ENCODE peak calls at places on chromosomes 4 and X, in four cellular contexts. One of them, this sample, is unnamed.
A peak's percentile ranks its signal among the peaks of the same experiment; 100 is the strongest.

GRCh38 chrX:74492720-74493201 is 71.5 kb downstream of the SLC16A2 start:
- DNase-seq in activated CD8-positive, alpha-beta T cell treated with anti-CD3 and anti-CD28 coated beads for 36 hours: peak; percentile 43
- DNase-seq in psoas muscle: no peak
- DNase-seq in progenitor cell of endocrine pancreas: no peak
- DNase-seq in this sample: no peak

GRCh38 chr4:26108024-26108423 is 194.0 kb downstream of the SMIM20 start:
- DNase-seq in psoas muscle: no peak
- DNase-seq in activated CD8-positive, alpha-beta T cell treated with anti-CD3 and anti-CD28 coated beads for 36 hours: no peak
- DNase-seq in progenitor cell of endocrine pancreas: no peak
- DNase-seq in this sample: no peak

GRCh38 chrX:137549846-137550534 is 15.9 kb upstream of the ZIC3 start:
- DNase-seq in progenitor cell of endocrine pancreas: no peak
- DNase-seq in activated CD8-positive, alpha-beta T cell treated with anti-CD3 and anti-CD28 coated beads for 36 hours: no peak
- DNase-seq in psoas muscle: no peak
- DNase-seq in this sample: no peak

GRCh38 chr4:8252301-8253173 is 17.0 kb upstream of the HTRA3 start:
- DNase-seq in activated CD8-positive, alpha-beta T cell treated with anti-CD3 and anti-CD28 coated beads for 36 hours: no peak
- DNase-seq in progenitor cell of endocrine pancreas: no peak
- DNase-seq in psoas muscle: no peak
- DNase-seq in this sample: no peak

GRCh38 chrX:39331062-39331704 is 529.9 kb downstream of the MID1IP1 start:
- DNase-seq in progenitor cell of endocrine pancreas: no peak
- DNase-seq in activated CD8-positive, alpha-beta T cell treated with anti-CD3 and anti-CD28 coated beads for 36 hours: peak; percentile 68
- DNase-seq in psoas muscle: no peak
- DNase-seq in this sample: no peak

GRCh38 chr4:56197387-56197786 is 189.9 kb downstream of the AASDH start:
- DNase-seq in activated CD8-positive, alpha-beta T cell treated with anti-CD3 and anti-CD28 coated beads for 36 hours: no peak
- DNase-seq in psoas muscle: no peak
- DNase-seq in progenitor cell of endocrine pancreas: no peak
- DNase-seq in this sample: no peak

GRCh38 chrX:332496-332860 is 13.9 kb upstream of the GTPBP6 start:
- DNase-seq in psoas muscle: peak; percentile 39
- DNase-seq in progenitor cell of endocrine pancreas: no peak
- DNase-seq in activated CD8-positive, alpha-beta T cell treated with anti-CD3 and anti-CD28 coated beads for 36 hours: no peak
- DNase-seq in this sample: no peak

GRCh38 chr4:174120446-174121142 is 162.9 kb downstream of the FBXO8 start:
- DNase-seq in progenitor cell of endocrine pancreas: peak; percentile 34
- DNase-seq in activated CD8-positive, alpha-beta T cell treated with anti-CD3 and anti-CD28 coated beads for 36 hours: peak; percentile 37
- DNase-seq in psoas muscle: peak; percentile 56
- DNase-seq in this sample: peak; percentile 24

GRCh38 chrX:85544609-85545008 is 165.1 kb upstream of the POF1B start:
- DNase-seq in psoas muscle: no peak
- DNase-seq in activated CD8-positive, alpha-beta T cell treated with anti-CD3 and anti-CD28 coated beads for 36 hours: no peak
- DNase-seq in progenitor cell of endocrine pancreas: no peak
- DNase-seq in this sample: no peak

GRCh38 chrX:41481264-41482109 is 34.3 kb downstream of the NYX start:
- DNase-seq in psoas muscle: no peak
- DNase-seq in activated CD8-positive, alpha-beta T cell treated with anti-CD3 and anti-CD28 coated beads for 36 hours: peak; percentile 11
- DNase-seq in progenitor cell of endocrine pancreas: no peak
- DNase-seq in this sample: no peak

GRCh38 chr4:37453004-37453360 is 208.4 kb downstream of the NWD2 start:
- DNase-seq in activated CD8-positive, alpha-beta T cell treated with anti-CD3 and anti-CD28 coated beads for 36 hours: peak; percentile 76
- DNase-seq in progenitor cell of endocrine pancreas: peak; percentile 17
- DNase-seq in psoas muscle: no peak
- DNase-seq in this sample: no peak

GRCh38 chr4:19700951-19701350 is 550.8 kb upstream of the SLIT2 start:
- DNase-seq in activated CD8-positive, alpha-beta T cell treated with anti-CD3 and anti-CD28 coated beads for 36 hours: no peak
- DNase-seq in progenitor cell of endocrine pancreas: no peak
- DNase-seq in psoas muscle: no peak
- DNase-seq in this sample: no peak

GRCh38 chr4:166128452-166128851 is 255.4 kb downstream of the TLL1 start:
- DNase-seq in psoas muscle: no peak
- DNase-seq in activated CD8-positive, alpha-beta T cell treated with anti-CD3 and anti-CD28 coated beads for 36 hours: no peak
- DNase-seq in progenitor cell of endocrine pancreas: no peak
- DNase-seq in this sample: no peak

GRCh38 chrX:129238011-129238410 is 285.3 kb downstream of the SMARCA1 start:
- DNase-seq in psoas muscle: no peak
- DNase-seq in activated CD8-positive, alpha-beta T cell treated with anti-CD3 and anti-CD28 coated beads for 36 hours: no peak
- DNase-seq in progenitor cell of endocrine pancreas: no peak
- DNase-seq in this sample: no peak
- TF ChIP-seq CTCF in psoas muscle: no peak
- TF ChIP-seq CTCF in activated CD8-positive, alpha-beta T cell treated with anti-CD3 and anti-CD28 coated beads for 36 hours: no peak
- TF ChIP-seq CTCF in progenitor cell of endocrine pancreas: no peak
- TF ChIP-seq CTCF in this sample: no peak

GRCh38 chrX:31279359-31279758 is 207.5 kb upstream of the FTHL17 start:
- DNase-seq in progenitor cell of endocrine pancreas: no peak
- DNase-seq in activated CD8-positive, alpha-beta T cell treated with anti-CD3 and anti-CD28 coated beads for 36 hours: no peak
- DNase-seq in psoas muscle: no peak
- DNase-seq in this sample: no peak
- TF ChIP-seq CTCF in progenitor cell of endocrine pancreas: no peak
- TF ChIP-seq CTCF in activated CD8-positive, alpha-beta T cell treated with anti-CD3 and anti-CD28 coated beads for 36 hours: no peak
- TF ChIP-seq CTCF in psoas muscle: peak; percentile 18
- TF ChIP-seq CTCF in this sample: no peak

GRCh38 chrX:17744896-17745523 is 7.7 kb downstream of the SCML1 start:
- DNase-seq in psoas muscle: no peak
- DNase-seq in activated CD8-positive, alpha-beta T cell treated with anti-CD3 and anti-CD28 coated beads for 36 hours: no peak
- DNase-seq in progenitor cell of endocrine pancreas: no peak
- DNase-seq in this sample: no peak
- TF ChIP-seq CTCF in psoas muscle: peak; percentile 27
- TF ChIP-seq CTCF in activated CD8-positive, alpha-beta T cell treated with anti-CD3 and anti-CD28 coated beads for 36 hours: peak; percentile 40
- TF ChIP-seq CTCF in progenitor cell of endocrine pancreas: peak; percentile 56
- TF ChIP-seq CTCF in this sample: no peak

DNA sequence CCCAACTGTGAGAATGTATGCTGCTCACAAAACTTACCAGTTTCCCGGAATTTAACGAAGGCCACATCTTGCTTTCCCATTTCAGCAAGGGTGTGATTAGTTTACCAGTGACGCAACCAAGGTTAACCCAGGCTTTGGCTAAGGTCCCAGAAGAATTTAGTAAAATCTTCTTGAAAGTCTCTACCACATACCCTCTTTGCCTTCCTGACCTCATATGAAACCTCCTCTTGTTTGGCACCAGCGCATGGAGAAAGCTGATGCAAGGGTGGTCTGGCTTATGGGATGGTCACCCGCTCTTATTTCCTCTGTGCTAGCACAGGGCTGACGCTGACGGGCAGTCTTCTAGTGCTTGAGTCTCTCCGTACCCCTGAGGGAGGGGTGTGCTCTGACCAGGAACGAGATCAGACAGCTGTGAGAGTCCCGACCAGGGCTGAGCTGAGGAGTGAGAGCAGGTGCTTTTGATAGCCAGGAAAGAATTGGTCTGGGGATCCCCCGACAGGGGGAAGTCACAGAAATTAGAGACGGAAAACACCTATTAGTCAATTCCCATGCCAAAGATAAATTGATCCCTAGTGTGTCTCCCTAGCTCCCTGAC is 137.6 kb downstream of the TENM3 start:
- DNase-seq in psoas muscle: no peak
- DNase-seq in activated CD8-positive, alpha-beta T cell treated with anti-CD3 and anti-CD28 coated beads for 36 hours: no peak
- DNase-seq in progenitor cell of endocrine pancreas: no peak
- DNase-seq in this sample: no peak
- TF ChIP-seq CTCF in psoas muscle: no peak
- TF ChIP-seq CTCF in activated CD8-positive, alpha-beta T cell treated with anti-CD3 and anti-CD28 coated beads for 36 hours: no peak
- TF ChIP-seq CTCF in progenitor cell of endocrine pancreas: no peak
- TF ChIP-seq CTCF in this sample: no peak

GRCh38 chr4:75495489-75495888 is 18.7 kb downstream of the RCHY1 start:
- DNase-seq in psoas muscle: no peak
- DNase-seq in activated CD8-positive, alpha-beta T cell treated with anti-CD3 and anti-CD28 coated beads for 36 hours: no peak
- DNase-seq in progenitor cell of endocrine pancreas: no peak
- DNase-seq in this sample: no peak

GRCh38 chr4:75494563-75494962 is 19.6 kb downstream of the RCHY1 start:
- DNase-seq in psoas muscle: no peak
- DNase-seq in progenitor cell of endocrine pancreas: no peak
- DNase-seq in activated CD8-positive, alpha-beta T cell treated with anti-CD3 and anti-CD28 coated beads for 36 hours: no peak
- DNase-seq in this sample: no peak

GRCh38 chr4:75484195-75484594 is 30.0 kb downstream of the RCHY1 start:
- DNase-seq in psoas muscle: no peak
- DNase-seq in progenitor cell of endocrine pancreas: no peak
- DNase-seq in activated CD8-positive, alpha-beta T cell treated with anti-CD3 and anti-CD28 coated beads for 36 hours: no peak
- DNase-seq in this sample: no peak

GRCh38 chr4:75490155-75490554 is 24.0 kb downstream of the RCHY1 start:
- DNase-seq in activated CD8-positive, alpha-beta T cell treated with anti-CD3 and anti-CD28 coated beads for 36 hours: no peak
- DNase-seq in progenitor cell of endocrine pancreas: no peak
- DNase-seq in psoas muscle: no peak
- DNase-seq in this sample: no peak
- TF ChIP-seq CTCF in activated CD8-positive, alpha-beta T cell treated with anti-CD3 and anti-CD28 coated beads for 36 hours: no peak
- TF ChIP-seq CTCF in progenitor cell of endocrine pancreas: peak; percentile 39
- TF ChIP-seq CTCF in psoas muscle: peak; percentile 25
- TF ChIP-seq CTCF in this sample: peak; percentile 8

GRCh38 chr4:683982-684571 is 4.9 kb downstream of the SLC49A3 start:
- DNase-seq in activated CD8-positive, alpha-beta T cell treated with anti-CD3 and anti-CD28 coated beads for 36 hours: peak; percentile 66
- DNase-seq in psoas muscle: peak; percentile 84
- DNase-seq in progenitor cell of endocrine pancreas: no peak
- DNase-seq in this sample: peak; percentile 67
- TF ChIP-seq CTCF in activated CD8-positive, alpha-beta T cell treated with anti-CD3 and anti-CD28 coated beads for 36 hours: peak; percentile 71
- TF ChIP-seq CTCF in psoas muscle: peak; percentile 53
- TF ChIP-seq CTCF in progenitor cell of endocrine pancreas: peak; percentile 62
- TF ChIP-seq CTCF in this sample: peak; percentile 43

GRCh38 chr4:189979196-189980047 is 38.8 kb downstream of the FRG1 start:
- DNase-seq in progenitor cell of endocrine pancreas: no peak
- DNase-seq in psoas muscle: no peak
- DNase-seq in activated CD8-positive, alpha-beta T cell treated with anti-CD3 and anti-CD28 coated beads for 36 hours: no peak
- DNase-seq in this sample: no peak

GRCh38 chr4:189973646-189974045 is 33.0 kb downstream of the FRG1 start:
- DNase-seq in progenitor cell of endocrine pancreas: no peak
- DNase-seq in activated CD8-positive, alpha-beta T cell treated with anti-CD3 and anti-CD28 coated beads for 36 hours: no peak
- DNase-seq in psoas muscle: no peak
- DNase-seq in this sample: no peak

DNA sequence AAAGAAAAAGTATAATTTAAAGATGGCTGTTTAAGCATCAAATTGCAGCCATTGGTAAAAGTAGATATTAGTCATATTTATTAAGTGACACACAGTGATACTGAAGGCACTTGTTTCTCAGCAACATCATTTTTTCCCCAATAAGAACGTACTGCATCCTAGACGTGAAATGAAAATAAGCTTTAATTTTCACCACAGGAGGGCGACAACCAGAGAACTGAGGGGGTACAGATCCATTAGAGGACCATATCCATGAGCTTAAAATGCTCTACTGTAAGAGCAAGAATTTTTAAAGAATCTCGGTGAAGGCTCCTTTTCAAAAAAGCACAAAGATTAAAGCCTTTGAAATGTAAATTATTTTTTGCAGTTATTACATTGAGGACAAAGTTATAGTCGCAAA is 33.4 kb downstream of the FRG1 start:
- DNase-seq in progenitor cell of endocrine pancreas: no peak
- DNase-seq in psoas muscle: no peak
- DNase-seq in activated CD8-positive, alpha-beta T cell treated with anti-CD3 and anti-CD28 coated beads for 36 hours: no peak
- DNase-seq in this sample: no peak
- TF ChIP-seq CTCF in progenitor cell of endocrine pancreas: no peak
- TF ChIP-seq CTCF in psoas muscle: no peak
- TF ChIP-seq CTCF in activated CD8-positive, alpha-beta T cell treated with anti-CD3 and anti-CD28 coated beads for 36 hours: peak; percentile 20
- TF ChIP-seq CTCF in this sample: no peak

GRCh38 chrX:54248309-54248708 is 65.3 kb upstream of the FAM120C start:
- DNase-seq in activated CD8-positive, alpha-beta T cell treated with anti-CD3 and anti-CD28 coated beads for 36 hours: no peak
- DNase-seq in progenitor cell of endocrine pancreas: no peak
- DNase-seq in psoas muscle: no peak
- DNase-seq in this sample: no peak
- TF ChIP-seq CTCF in activated CD8-positive, alpha-beta T cell treated with anti-CD3 and anti-CD28 coated beads for 36 hours: peak; percentile 23
- TF ChIP-seq CTCF in progenitor cell of endocrine pancreas: no peak
- TF ChIP-seq CTCF in psoas muscle: peak; percentile 21
- TF ChIP-seq CTCF in this sample: no peak

DNA sequence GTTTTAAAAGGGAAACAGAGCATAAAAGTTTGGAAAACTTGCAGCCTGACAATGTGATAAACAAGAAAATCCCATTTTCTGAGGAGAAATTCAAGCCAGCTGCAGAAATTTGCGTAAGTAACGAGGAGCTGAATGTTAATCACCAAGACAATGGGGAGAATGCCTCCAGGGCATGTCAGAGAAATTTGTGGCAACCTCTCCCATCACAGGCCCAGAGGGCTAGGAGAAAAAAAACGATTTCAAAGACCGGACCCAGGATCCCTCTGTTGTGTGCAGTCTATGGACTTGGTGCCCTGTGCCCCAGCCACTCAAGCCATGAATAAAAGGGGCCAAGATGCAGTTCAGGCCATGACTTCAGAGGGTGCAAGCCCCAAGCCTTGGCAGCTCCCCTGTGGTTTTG is 355.4 kb upstream of the NDST3 start:
- DNase-seq in activated CD8-positive, alpha-beta T cell treated with anti-CD3 and anti-CD28 coated beads for 36 hours: no peak
- DNase-seq in psoas muscle: no peak
- DNase-seq in progenitor cell of endocrine pancreas: no peak
- DNase-seq in this sample: no peak
- TF ChIP-seq CTCF in activated CD8-positive, alpha-beta T cell treated with anti-CD3 and anti-CD28 coated beads for 36 hours: no peak
- TF ChIP-seq CTCF in psoas muscle: no peak
- TF ChIP-seq CTCF in progenitor cell of endocrine pancreas: no peak
- TF ChIP-seq CTCF in this sample: no peak